ENCODE peak calls at places on chromosome 3, in six cellular contexts. B is HepG2, F is A549, I is GM12878, C is H1, K is SK-N-SH. M is an unnamed sample.

GRCh38 chr3:48617559-48617958 is 4.0 kb downstream of the TMEM89 start:
- DNase-seq in B (no peak), F (no peak), I (no peak), C (no peak), K (no peak), M (no peak)

GRCh38 chr3:76872999-76873398 is 166.9 kb upstream of the ROBO2 start:
- DNase-seq in B (no peak), F (no peak), I (no peak), C (no peak), K (no peak), M (no peak)

GRCh38 chr3:188853896-188854295 is 317.9 kb upstream of the TPRG1 start:
- DNase-seq in B (no peak), F (no peak), I (no peak), C (no peak), K (no peak), M (no peak)

GRCh38 chr3:140573011-140573410 is 104.9 kb upstream of the TRIM42 start:
- DNase-seq in B (no peak), F (no peak), I (no peak), C (no peak), K (no peak), M (no peak)

GRCh38 chr3:22474706-22475470 is 723.9 kb upstream of the ZNF385D start:
- DNase-seq in B (no peak), F (no peak), I (no peak), C (no peak), K (no peak), M (no peak)

GRCh38 chr3:138975366-138975765 is 28.3 kb downstream of the FOXL2NB start:
- DNase-seq in B (no peak), F (no peak), I (no peak), C (no peak), K (no peak), M (no peak)

GRCh38 chr3:181704421-181705066 is 7.2 kb upstream of the SOX2 start:
- DNase-seq in B (no peak), F (no peak), I (no peak), C (no peak), K (no peak), M (no peak)

GRCh38 chr3:99877180-99877579 is 59.5 kb downstream of the CMSS1 start:
- DNase-seq in B (no peak), F (no peak), I (no peak), C (no peak), K (no peak), M (no peak)

GRCh38 chr3:158127250-158128219 is 17.6 kb downstream of the RSRC1 start:
- DNase-seq in B (no peak), F (peak), I (no peak), C (no peak), K (no peak), M (no peak)

GRCh38 chr3:125120370-125121122 is 64.7 kb upstream of the HEG1 start:
- DNase-seq in B (no peak), F (no peak), I (no peak), C (peak), K (no peak), M (no peak)

GRCh38 chr3:41158947-41159346 is 40.4 kb upstream of the CTNNB1 start:
- DNase-seq in B (no peak), F (no peak), I (no peak), C (no peak), K (no peak), M (no peak)

GRCh38 chr3:48222616-48223513 is at the start of gene CAMP:
- DNase-seq in B (peak), F (peak), I (peak), C (no peak), K (peak), M (peak)

GRCh38 chr3:129016366-129016724 is 15.2 kb downstream of the EFCC1 start:
- DNase-seq in B (peak), F (no peak), I (no peak), C (no peak), K (no peak), M (no peak)

GRCh38 chr3:10551821-10552630 is 46.6 kb upstream of the ATP2B2 start:
- DNase-seq in B (no peak), F (no peak), I (no peak), C (no peak), K (no peak), M (peak)

GRCh38 chr3:45497963-45498362 is 96.6 kb upstream of the LIMD1 start:
- DNase-seq in B (no peak), F (no peak), I (no peak), C (no peak), K (no peak), M (no peak)

GRCh38 chr3:134291300-134292254 is 40.9 kb upstream of the RYK start:
- DNase-seq in B (no peak), F (peak), I (no peak), C (no peak), K (no peak), M (no peak)

GRCh38 chr3:10883478-10884234 is 67.6 kb downstream of the SLC6A11 start:
- DNase-seq in B (peak), F (peak), I (no peak), C (no peak), K (peak), M (peak)

GRCh38 chr3:182212479-182213076 is 500.9 kb downstream of the SOX2 start:
- DNase-seq in B (peak), F (peak), I (no peak), C (peak), K (peak), M (no peak)

GRCh38 chr3:120062474-120062873 is 31.8 kb downstream of the GSK3B start:
- DNase-seq in B (no peak), F (no peak), I (no peak), C (no peak), K (no peak), M (no peak)

GRCh38 chr3:104070906-104071305 is 1295.8 kb upstream of the ALCAM start:
- DNase-seq in B (no peak), F (no peak), I (no peak), C (no peak), K (no peak), M (no peak)

GRCh38 chr3:35932995-35933394 is 293.7 kb downstream of the ARPP21 start:
- DNase-seq in B (peak), F (peak), I (no peak), C (no peak), K (no peak), M (no peak)

GRCh38 chr3:42999212-42999611 is 20.1 kb downstream of the GASK1A start:
- DNase-seq in B (no peak), F (no peak), I (no peak), C (no peak), K (no peak), M (no peak)

GRCh38 chr3:107430214-107431047 is 53.2 kb downstream of the CCDC54 start:
- DNase-seq in B (no peak), F (peak), I (no peak), C (no peak), K (peak), M (no peak)

GRCh38 chr3:107431048-107431297 is 53.7 kb downstream of the CCDC54 start:
- DNase-seq in B (no peak), F (peak), I (no peak), C (no peak), K (no peak), M (no peak)

GRCh38 chr3:107431298-107432012 is 54.2 kb downstream of the CCDC54 start:
- DNase-seq in B (no peak), F (peak), I (no peak), C (peak), K (peak), M (peak)

GRCh38 chr3:107432646-107433045 is 55.4 kb downstream of the CCDC54 start:
- DNase-seq in B (no peak), F (peak), I (no peak), C (no peak), K (peak), M (no peak)

GRCh38 chr3:107432013-107432515 is 54.8 kb downstream of the CCDC54 start:
- DNase-seq in B (no peak), F (peak), I (no peak), C (no peak), K (peak), M (no peak)
- TF ChIP-seq CHD2 in B (no peak), F (no peak), I (no peak), C (no peak), K (no peak), M (no peak)

DNA sequence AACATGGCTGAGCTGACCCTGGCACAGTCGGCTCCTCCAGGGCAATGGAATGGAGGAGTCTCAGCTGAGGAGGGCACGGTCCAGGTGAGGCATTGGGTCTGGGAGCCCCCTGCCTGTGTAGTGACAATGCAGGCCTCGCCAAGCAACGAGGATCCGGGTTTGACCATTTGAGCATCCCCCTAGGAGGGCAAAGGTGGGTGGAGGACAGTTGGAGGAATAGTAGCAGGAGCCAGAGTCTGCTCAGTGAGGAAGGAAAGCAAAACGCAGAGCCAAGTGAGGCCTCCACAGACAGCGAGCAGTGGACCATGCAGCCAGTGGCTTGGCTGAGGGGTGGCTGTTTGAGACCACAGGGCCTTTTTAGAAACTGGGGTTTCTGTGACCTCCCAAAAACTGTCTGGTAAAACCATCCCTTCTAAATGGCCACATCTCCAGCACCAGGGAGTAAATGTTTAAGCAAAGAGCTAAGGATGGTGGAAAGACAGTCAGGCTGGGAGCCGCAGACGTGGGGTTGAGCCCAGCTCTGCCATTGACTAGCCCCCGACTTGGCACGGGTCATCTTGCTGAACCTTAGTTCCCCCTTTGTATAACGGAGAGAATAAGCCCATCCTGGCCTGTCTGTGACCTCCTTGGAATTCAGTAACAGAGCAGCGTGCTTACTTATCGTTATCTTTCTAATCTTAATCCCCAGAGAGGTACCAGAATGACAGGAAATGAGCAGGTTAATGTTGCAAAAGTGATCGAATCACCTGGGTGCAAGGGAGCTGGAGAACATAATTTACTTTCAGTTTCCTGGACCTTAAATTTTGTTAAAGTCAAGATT is 46.8 kb downstream of the CMTM6 start:
- DNase-seq in B (no peak), F (no peak), I (no peak), C (no peak), K (no peak), M (no peak)
- TF ChIP-seq CHD2 in B (no peak), F (no peak), I (no peak), C (no peak), K (no peak), M (no peak)

GRCh38 chr3:131735544-131735943 is 232.8 kb upstream of the MRPL3 start:
- DNase-seq in B (no peak), F (no peak), I (no peak), C (no peak), K (no peak), M (no peak)

GRCh38 chr3:131735121-131735520 is 232.3 kb upstream of the MRPL3 start:
- DNase-seq in B (no peak), F (no peak), I (no peak), C (no peak), K (no peak), M (no peak)

GRCh38 chr3:131733086-131733841 is 230.5 kb upstream of the MRPL3 start:
- DNase-seq in B (no peak), F (no peak), I (no peak), C (no peak), K (no peak), M (no peak)

GRCh38 chr3:131739211-131739610 is 236.4 kb upstream of the MRPL3 start:
- DNase-seq in B (no peak), F (no peak), I (no peak), C (no peak), K (no peak), M (no peak)

DNA sequence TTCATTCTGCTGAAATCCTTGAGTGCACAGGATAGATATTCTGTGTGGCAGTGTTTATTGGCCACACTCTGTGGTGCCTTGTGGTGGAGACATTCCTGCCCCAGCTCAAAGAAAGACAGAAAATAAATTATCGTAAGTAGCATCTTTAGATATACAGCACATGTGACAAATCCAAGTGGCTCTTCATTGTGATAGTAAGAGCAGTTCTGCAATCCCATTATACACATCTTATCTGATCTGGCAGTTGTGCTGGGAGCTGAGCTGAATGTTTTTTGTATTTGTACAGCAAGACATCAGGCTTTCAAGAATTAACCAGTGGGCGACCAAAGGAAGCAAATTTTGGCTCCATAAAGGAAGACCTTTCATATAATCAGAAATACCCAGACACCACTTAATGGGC is 235.3 kb upstream of the MRPL3 start:
- DNase-seq in B (no peak), F (no peak), I (no peak), C (no peak), K (peak), M (no peak)
- TF ChIP-seq CHD2 in B (no peak), F (no peak), I (no peak), C (no peak), K (peak), M (no peak)

GRCh38 chr3:69081583-69082262 is 1.6 kb upstream of the UBA3 start:
- DNase-seq in B (no peak), F (peak), I (peak), C (no peak), K (peak), M (peak)
- TF ChIP-seq CHD2 in B (no peak), F (no peak), I (no peak), C (no peak), K (no peak), M (no peak)

GRCh38 chr3:28210968-28211713 is 30.3 kb upstream of the CMC1 start:
- DNase-seq in B (no peak), F (no peak), I (no peak), C (no peak), K (no peak), M (no peak)
- TF ChIP-seq CHD2 in B (no peak), F (no peak), I (no peak), C (no peak), K (no peak), M (no peak)

DNA sequence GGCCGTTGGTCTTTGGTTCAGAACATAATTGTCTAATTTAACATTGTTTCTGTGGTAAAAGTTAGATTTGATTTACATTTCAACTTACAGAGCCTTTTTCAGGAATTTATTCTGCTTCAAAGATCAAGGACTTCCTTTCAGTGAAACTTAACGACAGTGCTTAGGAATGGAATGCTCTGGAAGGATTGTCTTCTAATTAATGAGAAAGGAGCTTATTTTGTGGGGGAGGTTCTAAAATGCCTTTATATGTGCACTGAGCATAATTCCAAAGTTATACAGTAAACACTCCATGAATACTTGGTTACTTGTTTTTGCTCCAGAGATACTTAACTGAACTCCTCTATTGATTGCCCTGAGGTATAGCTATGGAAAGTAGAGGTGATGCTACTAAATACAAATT is 75.7 kb downstream of the CACNA1D start:
- DNase-seq in B (no peak), F (no peak), I (no peak), C (no peak), K (no peak), M (no peak)
- TF ChIP-seq CHD2 in B (no peak), F (no peak), I (no peak), C (no peak), K (no peak), M (no peak)

GRCh38 chr3:127445581-127446368 is 144.8 kb downstream of the TPRA1 start:
- DNase-seq in B (no peak), F (no peak), I (no peak), C (no peak), K (no peak), M (no peak)

GRCh38 chr3:127444761-127445160 is 145.8 kb downstream of the TPRA1 start:
- DNase-seq in B (no peak), F (no peak), I (no peak), C (no peak), K (no peak), M (no peak)

GRCh38 chr3:127442551-127442950 is 148.0 kb downstream of the TPRA1 start:
- DNase-seq in B (no peak), F (no peak), I (no peak), C (no peak), K (no peak), M (no peak)

GRCh38 chr3:127441764-127442163 is 148.8 kb downstream of the TPRA1 start:
- DNase-seq in B (no peak), F (no peak), I (no peak), C (no peak), K (no peak), M (no peak)

GRCh38 chr3:127443581-127444375 is 146.8 kb downstream of the TPRA1 start:
- DNase-seq in B (no peak), F (no peak), I (no peak), C (no peak), K (no peak), M (no peak)
- TF ChIP-seq CHD2 in B (no peak), F (no peak), I (no peak), C (no peak), K (no peak), M (no peak)

GRCh38 chr3:46896386-46896785 is 18.9 kb downstream of the PTH1R start:
- DNase-seq in B (no peak), F (no peak), I (no peak), C (no peak), K (no peak), M (no peak)

GRCh38 chr3:46895761-46896160 is 18.2 kb downstream of the PTH1R start:
- DNase-seq in B (no peak), F (no peak), I (no peak), C (no peak), K (no peak), M (no peak)

GRCh38 chr3:46894256-46894655 is 16.7 kb downstream of the PTH1R start:
- DNase-seq in B (no peak), F (no peak), I (no peak), C (no peak), K (no peak), M (no peak)

GRCh38 chr3:46893763-46894162 is 16.2 kb downstream of the PTH1R start:
- DNase-seq in B (no peak), F (no peak), I (no peak), C (no peak), K (no peak), M (no peak)

DNA sequence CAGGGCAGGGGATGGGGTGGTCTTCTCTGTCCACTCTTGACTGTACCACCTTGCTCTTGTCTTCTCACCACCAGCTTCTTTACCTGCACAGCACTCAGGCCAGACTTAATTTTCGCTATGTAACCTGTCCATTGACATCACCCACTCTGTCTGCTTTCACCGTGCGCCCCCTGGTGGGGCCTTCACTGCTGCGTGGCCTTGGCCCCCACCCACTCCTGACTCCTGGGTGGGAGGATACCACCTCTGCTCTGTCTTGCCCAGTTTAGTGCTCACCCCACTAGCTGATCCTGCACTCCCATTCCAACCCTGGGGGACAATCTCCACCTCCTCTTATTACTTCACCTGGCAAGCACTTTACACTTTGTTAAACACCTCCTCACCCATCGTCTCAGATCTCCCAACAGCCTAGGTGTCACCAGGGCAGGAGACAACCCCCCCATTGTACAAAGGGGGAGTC is 17.7 kb downstream of the PTH1R start:
- DNase-seq in B (peak), F (peak), I (peak), C (no peak), K (peak), M (peak)
- TF ChIP-seq CHD2 in B (no peak), F (no peak), I (no peak), C (no peak), K (no peak), M (no peak)

DNA sequence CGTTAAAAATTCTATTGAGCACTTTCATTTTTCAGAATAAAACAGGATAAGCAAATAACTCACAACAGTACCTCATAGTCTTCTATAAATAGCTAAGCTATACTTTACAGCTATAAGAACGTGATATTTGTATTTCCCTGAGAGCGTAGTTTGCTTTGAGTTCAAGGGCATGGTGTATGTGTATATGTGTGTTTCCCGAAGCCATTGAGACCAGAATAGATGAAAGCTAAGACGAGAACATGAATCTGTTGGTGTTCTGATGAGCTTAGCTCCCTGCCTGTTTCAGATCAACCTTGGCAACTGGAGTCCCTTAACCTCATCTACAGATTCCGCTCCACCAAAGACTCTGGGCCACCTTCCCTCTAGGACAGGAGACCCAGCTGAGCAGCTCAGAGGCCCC is 59.5 kb upstream of the MCF2L2 start:
- DNase-seq in B (no peak), F (no peak), I (no peak), C (no peak), K (no peak), M (no peak)
- TF ChIP-seq CHD2 in B (no peak), F (no peak), I (no peak), C (no peak), K (no peak), M (no peak)

GRCh38 chr3:69288161-69288895 is 97.6 kb downstream of the FRMD4B start:
- DNase-seq in B (no peak), F (no peak), I (no peak), C (peak), K (no peak), M (no peak)
- TF ChIP-seq CHD2 in B (no peak), F (no peak), I (no peak), C (no peak), K (no peak), M (no peak)